ENCODE peak calls at places on chromosomes 13 and 19, in seven cellular contexts. E is cardiac muscle cell, T is T-helper 2 cell, M is T-cell, L is ecto neural progenitor cell, P is HCT116, U is substantia nigra. V is an unnamed sample.

GRCh38 chr19:2462635-2463421 is 6.1 kb upstream of the LMNB2 start:
- DNase-seq in L (peak; percentile 96), P (peak; percentile 97), T (no peak), E (peak; percentile 98), M (no peak), U (peak; percentile 80), V (peak; percentile 95)

GRCh38 chr19:12777217-12778019 is 2.1 kb upstream of the HOOK2 start:
- DNase-seq in U (peak; percentile 77), P (no peak), L (peak; percentile 89), M (peak; percentile 83), E (peak; percentile 84), T (peak; percentile 81), V (peak; percentile 87)

GRCh38 chr13:44004881-44005280 is 125.2 kb downstream of the LACC1 start:
- DNase-seq in E (peak; percentile 56), P (no peak), T (no peak), U (no peak), M (no peak), L (no peak), V (peak; percentile 69)

GRCh38 chr13:24854311-24854710 is 90.3 kb downstream of the RNF17 start:
- DNase-seq in L (no peak), T (no peak), E (peak; percentile 18), P (no peak), M (no peak), U (no peak), V (no peak)

GRCh38 chr19:55487884-55488687 is at the start of gene SSC5D:
- DNase-seq in T (no peak), M (no peak), L (no peak), P (no peak), U (peak; percentile 33), E (peak; percentile 76), V (no peak)

GRCh38 chr13:24389506-24389905 is 80.1 kb downstream of the C1QTNF9 start:
- DNase-seq in U (no peak), T (no peak), E (no peak), P (no peak), L (no peak), M (no peak), V (no peak)

GRCh38 chr19:58575183-58576041 is 2.3 kb upstream of the MZF1 start:
- DNase-seq in U (no peak), P (peak; percentile 79), M (peak; percentile 65), L (peak; percentile 94), E (peak; percentile 94), T (peak; percentile 88), V (peak; percentile 94)

GRCh38 chr19:39174558-39175544 is 21.9 kb upstream of the NCCRP1 start:
- DNase-seq in T (no peak), E (no peak), M (no peak), L (no peak), P (no peak), U (no peak), V (no peak)

GRCh38 chr13:18996627-18997051 is 185.0 kb downstream of the TUBA3C start:
- DNase-seq in L (no peak), T (no peak), E (no peak), M (no peak), U (no peak), P (no peak), V (no peak)

GRCh38 chr13:103883152-103883551 is 816.9 kb upstream of the SLC10A2 start:
- DNase-seq in T (no peak), U (peak; percentile 82), P (peak; percentile 90), E (peak; percentile 95), L (peak; percentile 70), M (no peak), V (peak; percentile 90)

GRCh38 chr19:30999726-31000125 is 349.5 kb downstream of the TSHZ3 start:
- DNase-seq in L (no peak), P (no peak), E (no peak), U (no peak), T (no peak), M (no peak), V (no peak)

GRCh38 chr13:91719033-91719432 is 320.6 kb downstream of the GPC5 start:
- DNase-seq in P (no peak), E (peak; percentile 14), M (no peak), L (no peak), T (no peak), U (peak; percentile 10), V (no peak)

GRCh38 chr13:73140804-73141203 is 82.0 kb downstream of the KLF5 start:
- DNase-seq in U (no peak), M (no peak), T (no peak), E (no peak), P (no peak), L (no peak), V (no peak)

GRCh38 chr19:40813182-40813581 is 14.2 kb downstream of the EGLN2 start:
- DNase-seq in M (no peak), E (peak; percentile 72), L (no peak), U (no peak), T (no peak), P (no peak), V (no peak)

GRCh38 chr13:73981595-73981994 is 152.6 kb downstream of the KLF12 start:
- DNase-seq in T (no peak), L (no peak), U (no peak), E (no peak), P (no peak), M (no peak), V (no peak)

GRCh38 chr13:107252428-107252827 is 684.5 kb upstream of the ARGLU1 start:
- DNase-seq in P (no peak), U (no peak), M (no peak), E (no peak), L (no peak), T (no peak), V (no peak)

GRCh38 chr19:53927745-53928144 is 18.7 kb downstream of the CACNG7 start:
- DNase-seq in U (no peak), L (peak; percentile 71), T (peak; percentile 36), M (peak; percentile 21), P (no peak), E (peak; percentile 79), V (peak; percentile 79)

GRCh38 chr13:31328549-31329229 is 128.9 kb downstream of the B3GLCT start:
- DNase-seq in P (no peak), L (no peak), E (peak; percentile 6), T (no peak), U (no peak), M (no peak), V (no peak)

GRCh38 chr13:32902898-32903297 is 113.3 kb upstream of the KL start:
- DNase-seq in E (peak; percentile 73), T (no peak), M (no peak), L (no peak), P (no peak), U (peak; percentile 46), V (no peak)

GRCh38 chr19:30895946-30896345 is 453.3 kb downstream of the TSHZ3 start:
- DNase-seq in T (no peak), U (no peak), L (no peak), E (no peak), P (no peak), M (no peak), V (no peak)

GRCh38 chr19:39412100-39412866 is at the start of gene PLEKHG2:
- DNase-seq in L (peak; percentile 100), E (peak; percentile 100), P (peak; percentile 98), M (peak; percentile 96), T (peak; percentile 99), U (peak; percentile 94), V (peak; percentile 100)

GRCh38 chr19:53977991-53978731 is 13.3 kb upstream of the CACNG6 start:
- DNase-seq in U (peak; percentile 71), P (peak; percentile 40), E (peak; percentile 99), L (peak; percentile 96), M (peak; percentile 10), T (peak; percentile 46), V (peak; percentile 98)

GRCh38 chr19:55640577-55641375 is at the start of gene ZNF580:
- DNase-seq in M (peak; percentile 64), T (peak; percentile 78), E (peak; percentile 93), P (no peak), U (peak; percentile 67), L (peak; percentile 82), V (peak; percentile 73)

GRCh38 chr19:20287070-20287469 is 120.1 kb downstream of the ZNF486 start:
- DNase-seq in E (no peak), U (peak; percentile 35), L (no peak), M (no peak), T (no peak), P (no peak), V (no peak)